ENCODE peak calls at places on chromosomes 5 and 9, in nine cellular contexts. B is A549, N is H1, Q is ovary, Z is fibroblast of lung, G is heart right ventricle, M is IMR-90, F is breast epithelium, P is heart left ventricle. U is an unnamed sample.

GRCh38 chr9:10396641-10397040 is 216.2 kb downstream of the PTPRD start:
- DNase-seq in B (no peak), N (no peak), Q (no peak), Z (no peak), G (no peak), M (no peak), F (no peak), P (no peak), U (no peak)

GRCh38 chr5:111068208-111068607 is 3.3 kb upstream of the TSLP start:
- DNase-seq in B (no peak), N (no peak), Q (no peak), Z (no peak), G (no peak), M (peak; percentile 64), F (no peak), P (no peak), U (no peak)

GRCh38 chr9:36327903-36328302 is 69.7 kb upstream of the GNE start:
- DNase-seq in B (no peak), N (no peak), Q (no peak), Z (peak; percentile 51), G (no peak), M (peak; percentile 47), F (no peak), P (no peak), U (no peak)

GRCh38 chr9:88280816-88281382 is 107.3 kb upstream of the SPIN1 start:
- DNase-seq in B (peak; percentile 16), N (peak; percentile 52), Q (no peak), Z (peak; percentile 80), G (no peak), M (peak; percentile 76), F (no peak), P (no peak), U (no peak)

GRCh38 chr9:114220129-114220541 is 64.8 kb downstream of the COL27A1 start:
- DNase-seq in B (no peak), N (no peak), Q (no peak), Z (no peak), G (no peak), M (peak; percentile 80), F (no peak), P (no peak), U (no peak)

GRCh38 chr9:122125158-122125890 is 32.2 kb upstream of the TTLL11 start:
- DNase-seq in B (peak; percentile 71), N (peak; percentile 92), Q (peak; percentile 79), Z (peak; percentile 53), G (peak; percentile 79), M (peak; percentile 76), F (peak; percentile 65), P (peak; percentile 88), U (peak; percentile 72)

GRCh38 chr5:154517781-154518437 is 39.9 kb upstream of the HAND1 start:
- DNase-seq in B (no peak), N (no peak), Q (no peak), Z (no peak), G (no peak), M (no peak), F (no peak), P (no peak), U (no peak)

GRCh38 chr5:122313001-122313402 is 965 bp downstream of the SNCAIP start:
- DNase-seq in B (no peak), N (no peak), Q (peak; percentile 27), Z (peak; percentile 48), G (peak; percentile 8), M (peak; percentile 54), F (no peak), P (no peak), U (peak; percentile 57)

GRCh38 chr9:87596862-87597261 is 99.2 kb downstream of the DAPK1 start:
- DNase-seq in B (no peak), N (no peak), Q (peak; percentile 55), Z (no peak), G (peak; percentile 37), M (no peak), F (no peak), P (peak; percentile 69), U (peak; percentile 54)

GRCh38 chr9:95024097-95024671 is 293.3 kb downstream of the FANCC start:
- DNase-seq in B (peak; percentile 72), N (no peak), Q (no peak), Z (no peak), G (no peak), M (no peak), F (no peak), P (no peak), U (no peak)

GRCh38 chr9:121675969-121676822 is 24.8 kb downstream of the DAB2IP start:
- DNase-seq in B (no peak), N (no peak), Q (no peak), Z (no peak), G (no peak), M (no peak), F (no peak), P (peak; percentile 64), U (no peak)

GRCh38 chr9:16704489-16705111 is 165.9 kb downstream of the BNC2 start:
- DNase-seq in B (no peak), N (no peak), Q (peak; percentile 73), Z (no peak), G (peak; percentile 24), M (peak; percentile 80), F (no peak), P (peak; percentile 54), U (peak; percentile 52)

GRCh38 chr5:13909271-13909670 is 35.2 kb downstream of the DNAH5 start:
- DNase-seq in B (no peak), N (no peak), Q (no peak), Z (no peak), G (no peak), M (no peak), F (no peak), P (no peak), U (no peak)

GRCh38 chr5:172902497-172903472 is 56.4 kb upstream of the RPL26L1 start:
- DNase-seq in B (peak; percentile 99), N (peak; percentile 62), Q (peak; percentile 92), Z (peak; percentile 99), G (peak; percentile 81), M (peak; percentile 99), F (peak; percentile 45), P (peak; percentile 86), U (peak; percentile 89)

GRCh38 chr5:147835386-147835798 is 3.9 kb upstream of the SPINK1 start:
- DNase-seq in B (peak; percentile 82), N (no peak), Q (no peak), Z (peak; percentile 13), G (no peak), M (no peak), F (no peak), P (no peak), U (no peak)

GRCh38 chr5:125549322-125549871 is 803.0 kb upstream of the ZNF608 start:
- DNase-seq in B (no peak), N (no peak), Q (no peak), Z (peak; percentile 45), G (no peak), M (peak; percentile 23), F (no peak), P (no peak), U (no peak)

GRCh38 chr9:108412755-108413154 is 443.0 kb downstream of the ACTL7B start:
- DNase-seq in B (peak; percentile 28), N (peak; percentile 70), Q (no peak), Z (peak; percentile 10), G (no peak), M (peak; percentile 11), F (no peak), P (no peak), U (no peak)

DNA sequence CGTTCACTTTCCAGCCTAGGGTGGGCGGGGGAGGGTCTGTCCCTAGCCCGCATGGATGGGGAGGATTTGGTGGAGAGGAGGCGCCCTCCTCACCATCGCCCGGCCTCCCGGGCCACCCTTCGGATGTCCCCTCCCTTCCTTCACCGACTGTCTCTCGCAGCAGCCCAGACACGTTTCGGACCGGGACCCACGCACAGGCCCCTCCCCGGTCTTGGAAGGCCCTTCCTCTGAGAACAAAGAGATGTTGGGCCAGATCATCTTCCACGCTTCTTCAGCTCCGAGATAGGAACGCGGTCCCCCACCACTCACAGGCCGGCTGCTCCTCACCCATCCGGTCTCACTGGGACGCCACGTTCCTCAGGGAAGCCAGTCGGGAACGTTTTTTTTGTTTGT is 640 bp upstream of the DPM2 start:
- DNase-seq in B (no peak), N (peak; percentile 72), Q (peak; percentile 43), Z (no peak), G (no peak), M (no peak), F (no peak), P (no peak), U (peak; percentile 76)
- H3K4me3 ChIP-seq in B (peak overlapping the region; percentile 61), N (peak overlapping the region; percentile 82), Q (peak overlapping the region; percentile 62), Z (peak overlapping the region; percentile 68), G (peak overlapping the region; percentile 76), M (no peak overlapping the region), F (peak overlapping the region; percentile 89), P (peak overlapping the region; percentile 76), U (peak overlapping the region; percentile 91)

DNA sequence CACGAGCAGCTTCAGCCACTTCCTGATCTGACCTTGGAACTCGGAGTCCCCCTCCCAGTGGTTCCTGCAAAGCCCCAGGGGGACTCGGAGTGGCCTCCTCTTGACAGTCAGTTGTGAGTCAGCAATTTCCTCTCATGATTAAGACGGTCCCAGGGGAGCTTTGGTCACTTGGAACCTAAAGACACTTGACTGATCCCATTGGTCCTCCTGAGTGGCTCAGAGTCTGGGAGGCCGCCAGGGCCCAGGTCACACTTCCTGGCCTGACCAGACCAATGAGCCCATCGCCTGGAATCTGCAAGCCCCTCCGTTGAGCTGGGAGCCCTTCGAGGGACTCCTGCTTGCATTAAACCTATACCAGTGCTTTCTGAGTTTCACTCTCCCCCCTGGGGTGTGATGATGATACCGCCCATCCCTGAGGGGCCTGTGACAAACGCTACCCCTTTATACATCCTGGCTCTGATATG is 29.1 kb downstream of the TSPAN17 start:
- DNase-seq in B (peak; percentile 54), N (no peak), Q (no peak), Z (peak; percentile 14), G (peak; percentile 73), M (peak; percentile 16), F (no peak), P (peak; percentile 80), U (no peak)
- H3K4me1 ChIP-seq in B (peaks cover 17% of the 10 kb centered on the region), N (peaks cover 15% of the 10 kb centered on the region), Q (no peaks in the 10 kb centered on the region), Z (peaks cover 5% of the 10 kb centered on the region), G (peaks cover 34% of the 10 kb centered on the region), M (no peaks in the 10 kb centered on the region), F (no peaks in the 10 kb centered on the region), P (no peaks in the 10 kb centered on the region), U (no peaks in the 10 kb centered on the region)

GRCh38 chr5:139251281-139251687 is 42.3 kb upstream of the MATR3 start:
- DNase-seq in B (no peak), N (no peak), Q (no peak), Z (no peak), G (no peak), M (no peak), F (no peak), P (no peak), U (no peak)
- TF ChIP-seq CTCF in B (peak; percentile 43), N (no peak), Q (no peak), Z (peak; percentile 4), G (no peak), M (peak; percentile 4), F (no peak), P (no peak), U (no peak)

GRCh38 chr5:69335341-69335975 is 2.9 kb upstream of the CCDC125 start:
- DNase-seq in B (no peak), N (no peak), Q (no peak), Z (no peak), G (no peak), M (no peak), F (no peak), P (no peak), U (no peak)

GRCh38 chr5:69331528-69332445 is 814 bp downstream of the CCDC125 start:
- DNase-seq in B (no peak), N (peak; percentile 42), Q (no peak), Z (no peak), G (no peak), M (no peak), F (no peak), P (no peak), U (no peak)

GRCh38 chr5:69329905-69330489 is 2.6 kb downstream of the CCDC125 start:
- DNase-seq in B (no peak), N (no peak), Q (no peak), Z (no peak), G (no peak), M (peak; percentile 39), F (no peak), P (no peak), U (no peak)

GRCh38 chr5:69334793-69335268 is 2.2 kb upstream of the CCDC125 start:
- DNase-seq in B (peak; percentile 85), N (peak; percentile 91), Q (peak; percentile 82), Z (peak; percentile 79), G (peak; percentile 85), M (peak; percentile 76), F (peak; percentile 80), P (peak; percentile 92), U (peak; percentile 97)
- H3K4me3 ChIP-seq in B (no peak overlapping the region), N (no peak overlapping the region), Q (no peak overlapping the region), Z (no peak overlapping the region), G (peak overlapping the region; percentile 22), M (no peak overlapping the region), F (peak overlapping the region; percentile 27), P (peak overlapping the region; percentile 5), U (no peak overlapping the region)

U was measured in left lung.